ENCODE peak calls at places on chromosomes 2 and 18, in six cellular contexts. Z, M, K, L, F and E are unnamed samples.

GRCh38 chr18:58861353-58861752 is 3.3 kb upstream of the ZNF532 start:
- DNase-seq in M (no peak), F (no peak), L (no peak), K (no peak), Z (no peak), E (no peak)

GRCh38 chr2:172783091-172783898 is 47.6 kb downstream of the RAPGEF4 start:
- DNase-seq in M (no peak), Z (peak; percentile 99), K (no peak), F (no peak), L (no peak), E (peak; percentile 84)

GRCh38 chr2:179862898-179863458 is 1.6 kb upstream of the ZNF385B start:
- DNase-seq in F (no peak), L (no peak), M (no peak), Z (no peak), K (no peak), E (no peak)

GRCh38 chr2:121454549-121455090 is 76.1 kb upstream of the RNU4ATAC start:
- DNase-seq in F (no peak), Z (no peak), K (no peak), M (no peak), L (no peak), E (no peak)

GRCh38 chr2:31125918-31126695 is 12.1 kb downstream of the GALNT14 start:
- DNase-seq in K (no peak), Z (peak; percentile 38), M (no peak), F (no peak), L (no peak), E (no peak)

GRCh38 chr18:78538669-78539440 is 440.8 kb upstream of the SALL3 start:
- DNase-seq in K (no peak), L (no peak), M (no peak), F (no peak), Z (no peak), E (no peak)

GRCh38 chr2:223315813-223316212 is 263.8 kb downstream of the KCNE4 start:
- DNase-seq in L (no peak), Z (peak; percentile 14), M (no peak), F (no peak), K (no peak), E (no peak)

GRCh38 chr2:239601201-239601851 is 200.5 kb upstream of the HDAC4 start:
- DNase-seq in Z (no peak), K (no peak), F (peak; percentile 23), M (no peak), L (no peak), E (no peak)

GRCh38 chr18:22300665-22301636 is 116.8 kb downstream of the CTAGE1 start:
- DNase-seq in L (no peak), M (no peak), F (no peak), Z (peak; percentile 34), K (no peak), E (no peak)

GRCh38 chr18:10296491-10296890 is 157.9 kb upstream of the APCDD1 start:
- DNase-seq in F (no peak), Z (no peak), M (no peak), L (no peak), K (no peak), E (no peak)

GRCh38 chr2:159298967-159299366 is 12.5 kb upstream of the WDSUB1 start:
- DNase-seq in Z (no peak), L (no peak), M (no peak), F (no peak), K (no peak), E (no peak)

GRCh38 chr18:8468911-8469310 is 140.3 kb upstream of the RAB12 start:
- DNase-seq in K (no peak), M (no peak), Z (peak; percentile 76), F (no peak), L (no peak), E (no peak)

GRCh38 chr2:206472094-206472493 is 28.8 kb downstream of the ADAM23 start:
- DNase-seq in M (no peak), L (no peak), K (no peak), Z (no peak), F (no peak), E (no peak)

GRCh38 chr2:73716518-73717250 is 20.5 kb downstream of the TPRKB start:
- DNase-seq in L (no peak), Z (no peak), M (no peak), F (no peak), K (no peak), E (no peak)

GRCh38 chr2:191665286-191665685 is 12.7 kb upstream of the NABP1 start:
- DNase-seq in L (no peak), F (no peak), M (no peak), K (no peak), Z (peak; percentile 73), E (no peak)

GRCh38 chr2:203650860-203651613 is 55.4 kb upstream of the CD28 start:
- DNase-seq in L (no peak), F (no peak), K (peak; percentile 49), Z (peak; percentile 52), M (no peak), E (no peak)

GRCh38 chr2:201600906-201601305 is 42.4 kb downstream of the TMEM237 start:
- DNase-seq in L (no peak), M (no peak), F (no peak), K (no peak), Z (no peak), E (no peak)

GRCh38 chr2:22907330-22907729 is 477.6 kb upstream of the KLHL29 start:
- DNase-seq in M (no peak), K (no peak), F (no peak), L (no peak), Z (no peak), E (no peak)

GRCh38 chr2:95374029-95374428 is 28.5 kb upstream of the FAHD2A start:
- DNase-seq in M (no peak), F (no peak), K (no peak), Z (no peak), L (no peak), E (no peak)

GRCh38 chr18:35695803-35696202 is 114.3 kb downstream of the GALNT1 start:
- DNase-seq in Z (no peak), F (no peak), L (no peak), K (no peak), M (no peak), E (no peak)

GRCh38 chr2:217438136-217438535 is 564.7 kb downstream of the TNS1 start:
- DNase-seq in L (no peak), Z (no peak), M (no peak), K (no peak), F (no peak), E (no peak)

GRCh38 chr2:238145851-238146250 is 7.4 kb downstream of the KLHL30 start:
- DNase-seq in L (no peak), K (no peak), M (no peak), Z (no peak), F (no peak), E (no peak)